ENCODE peak calls at places on chromosomes 3 and 15, in five cellular contexts. One of them, this sample, is unnamed.

GRCh38 chr3:71389911-71390573 is 193.5 kb downstream of the FOXP1 start:
- DNase-seq in cardiac muscle cell: peak
- DNase-seq in uterus: no peak
- DNase-seq in left ventricle myocardium inferior: peak
- DNase-seq in AG04450: no peak
- DNase-seq in this sample: peak

GRCh38 chr3:186413615-186414415 is 51.8 kb upstream of the DGKG start:
- DNase-seq in AG04450: no peak
- DNase-seq in uterus: peak
- DNase-seq in cardiac muscle cell: peak
- DNase-seq in left ventricle myocardium inferior: peak
- DNase-seq in this sample: no peak

GRCh38 chr15:43095708-43096347 is 10.0 kb downstream of the UBR1 start:
- DNase-seq in left ventricle myocardium inferior: no peak
- DNase-seq in uterus: no peak
- DNase-seq in AG04450: no peak
- DNase-seq in cardiac muscle cell: no peak
- DNase-seq in this sample: no peak

GRCh38 chr3:50167069-50167781 is 12.1 kb downstream of the SEMA3F start:
- DNase-seq in left ventricle myocardium inferior: no peak
- DNase-seq in uterus: no peak
- DNase-seq in cardiac muscle cell: no peak
- DNase-seq in AG04450: no peak
- DNase-seq in this sample: peak

GRCh38 chr3:45134758-45135521 is 11.2 kb downstream of the CDCP1 start:
- DNase-seq in cardiac muscle cell: no peak
- DNase-seq in uterus: no peak
- DNase-seq in left ventricle myocardium inferior: no peak
- DNase-seq in AG04450: no peak
- DNase-seq in this sample: no peak

GRCh38 chr3:41118461-41119385 is 80.6 kb upstream of the CTNNB1 start:
- DNase-seq in uterus: no peak
- DNase-seq in left ventricle myocardium inferior: no peak
- DNase-seq in AG04450: no peak
- DNase-seq in cardiac muscle cell: no peak
- DNase-seq in this sample: no peak

GRCh38 chr3:13708301-13708700 is 159.4 kb downstream of the FBLN2 start:
- DNase-seq in uterus: peak
- DNase-seq in AG04450: no peak
- DNase-seq in cardiac muscle cell: no peak
- DNase-seq in left ventricle myocardium inferior: no peak
- DNase-seq in this sample: no peak

GRCh38 chr3:123919353-123919752 is 35.2 kb upstream of the MYLK start:
- DNase-seq in uterus: no peak
- DNase-seq in left ventricle myocardium inferior: no peak
- DNase-seq in AG04450: no peak
- DNase-seq in cardiac muscle cell: no peak
- DNase-seq in this sample: no peak

GRCh38 chr15:67117356-67117755 is 52.0 kb downstream of the SMAD3 start:
- DNase-seq in cardiac muscle cell: no peak
- DNase-seq in AG04450: no peak
- DNase-seq in uterus: no peak
- DNase-seq in left ventricle myocardium inferior: no peak
- DNase-seq in this sample: no peak
- TF ChIP-seq CTCF in cardiac muscle cell: no peak
- TF ChIP-seq CTCF in AG04450: no peak
- TF ChIP-seq CTCF in uterus: no peak
- TF ChIP-seq CTCF in left ventricle myocardium inferior: peak
- TF ChIP-seq CTCF in this sample: no peak

DNA sequence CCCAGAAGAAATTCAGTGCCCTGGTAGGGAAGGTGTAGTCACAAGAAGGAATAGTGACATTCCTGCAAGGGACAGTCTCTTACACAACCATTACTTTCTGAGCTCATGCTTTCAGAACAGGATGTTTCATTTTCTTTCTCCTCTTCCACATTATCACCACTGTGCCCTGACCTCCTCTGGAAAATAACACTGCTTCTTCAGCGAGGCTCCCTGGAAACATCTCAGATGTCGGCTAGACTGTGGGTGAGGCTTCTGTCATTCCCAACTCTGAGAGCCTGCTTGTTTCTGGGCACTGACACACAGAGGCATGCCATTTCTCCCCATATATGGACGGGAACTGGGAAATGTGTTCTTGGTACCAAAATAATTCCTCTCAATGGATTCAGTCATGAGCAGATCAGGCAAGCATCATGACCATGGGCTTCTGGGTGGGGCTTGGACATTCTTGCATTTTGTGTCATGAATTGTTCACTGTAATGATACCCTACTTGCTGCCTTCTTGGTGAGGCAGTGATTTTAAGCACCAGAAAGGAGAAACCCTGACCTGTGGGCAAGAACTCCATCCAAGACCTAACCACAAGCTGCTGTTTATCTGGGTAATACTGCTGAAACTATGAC is 14.3 kb upstream of the TNFAIP8L3 start:
- DNase-seq in uterus: peak
- DNase-seq in cardiac muscle cell: peak
- DNase-seq in AG04450: peak
- DNase-seq in left ventricle myocardium inferior: no peak
- DNase-seq in this sample: no peak
- H3K4me3 ChIP-seq in uterus: no peak
- H3K4me3 ChIP-seq in cardiac muscle cell: no peak
- H3K4me3 ChIP-seq in AG04450: no peak
- H3K4me3 ChIP-seq in left ventricle myocardium inferior: no peak
- H3K4me3 ChIP-seq in this sample: no peak

DNA sequence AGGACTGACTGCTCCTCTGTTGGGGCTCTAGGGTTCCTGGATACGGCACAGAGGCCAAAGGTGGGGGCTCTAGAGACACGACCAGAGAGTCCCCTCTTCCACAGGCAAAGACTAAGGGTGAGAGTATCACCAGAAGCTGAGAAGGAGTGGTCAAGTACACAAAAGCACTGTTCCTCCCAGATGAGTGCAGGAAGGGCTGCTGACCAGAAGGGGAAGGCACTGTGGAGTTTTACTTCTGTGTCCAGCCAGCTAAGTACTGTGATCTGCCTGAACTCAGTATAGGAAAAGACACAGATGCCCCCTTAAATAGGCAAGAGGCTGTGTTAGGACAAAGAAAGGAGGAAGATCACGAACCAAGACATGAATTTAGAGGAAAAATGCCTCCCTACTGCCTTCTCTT is 11.7 kb downstream of the MRPS11 start:
- DNase-seq in left ventricle myocardium inferior: no peak
- DNase-seq in uterus: no peak
- DNase-seq in AG04450: no peak
- DNase-seq in cardiac muscle cell: no peak
- DNase-seq in this sample: no peak
- TF ChIP-seq CTCF in left ventricle myocardium inferior: no peak
- TF ChIP-seq CTCF in uterus: no peak
- TF ChIP-seq CTCF in AG04450: peak
- TF ChIP-seq CTCF in cardiac muscle cell: no peak
- TF ChIP-seq CTCF in this sample: no peak

GRCh38 chr3:169774186-169774585 is 990 bp downstream of the MYNN start:
- DNase-seq in cardiac muscle cell: no peak
- DNase-seq in left ventricle myocardium inferior: no peak
- DNase-seq in AG04450: no peak
- DNase-seq in uterus: no peak
- DNase-seq in this sample: no peak
- H3K4me3 ChIP-seq in cardiac muscle cell: peak
- H3K4me3 ChIP-seq in left ventricle myocardium inferior: peak
- H3K4me3 ChIP-seq in AG04450: peak
- H3K4me3 ChIP-seq in uterus: peak
- H3K4me3 ChIP-seq in this sample: peak

DNA sequence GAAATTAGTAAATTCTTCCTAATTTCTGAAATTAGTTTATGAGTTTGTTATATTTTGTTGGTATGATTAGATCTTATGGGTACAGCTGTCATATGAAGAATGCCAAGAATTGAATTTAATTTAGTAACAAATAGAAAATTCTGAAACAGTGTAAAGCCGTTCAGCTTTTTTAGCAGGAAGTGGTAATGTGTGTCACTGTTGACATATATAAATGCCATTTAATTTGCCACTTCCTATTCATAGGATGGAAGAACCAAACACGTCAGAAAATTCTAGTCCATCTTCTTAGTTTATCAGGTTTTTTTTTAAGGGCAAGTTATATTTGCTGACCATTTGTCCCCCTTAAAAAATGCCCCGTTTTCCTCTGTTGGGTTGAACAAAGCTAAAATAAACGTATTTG is 43.0 kb downstream of the RAB8B start:
- DNase-seq in cardiac muscle cell: no peak
- DNase-seq in uterus: no peak
- DNase-seq in AG04450: no peak
- DNase-seq in left ventricle myocardium inferior: no peak
- DNase-seq in this sample: no peak
- TF ChIP-seq CTCF in cardiac muscle cell: no peak
- TF ChIP-seq CTCF in uterus: no peak
- TF ChIP-seq CTCF in AG04450: no peak
- TF ChIP-seq CTCF in left ventricle myocardium inferior: no peak
- TF ChIP-seq CTCF in this sample: no peak

DNA sequence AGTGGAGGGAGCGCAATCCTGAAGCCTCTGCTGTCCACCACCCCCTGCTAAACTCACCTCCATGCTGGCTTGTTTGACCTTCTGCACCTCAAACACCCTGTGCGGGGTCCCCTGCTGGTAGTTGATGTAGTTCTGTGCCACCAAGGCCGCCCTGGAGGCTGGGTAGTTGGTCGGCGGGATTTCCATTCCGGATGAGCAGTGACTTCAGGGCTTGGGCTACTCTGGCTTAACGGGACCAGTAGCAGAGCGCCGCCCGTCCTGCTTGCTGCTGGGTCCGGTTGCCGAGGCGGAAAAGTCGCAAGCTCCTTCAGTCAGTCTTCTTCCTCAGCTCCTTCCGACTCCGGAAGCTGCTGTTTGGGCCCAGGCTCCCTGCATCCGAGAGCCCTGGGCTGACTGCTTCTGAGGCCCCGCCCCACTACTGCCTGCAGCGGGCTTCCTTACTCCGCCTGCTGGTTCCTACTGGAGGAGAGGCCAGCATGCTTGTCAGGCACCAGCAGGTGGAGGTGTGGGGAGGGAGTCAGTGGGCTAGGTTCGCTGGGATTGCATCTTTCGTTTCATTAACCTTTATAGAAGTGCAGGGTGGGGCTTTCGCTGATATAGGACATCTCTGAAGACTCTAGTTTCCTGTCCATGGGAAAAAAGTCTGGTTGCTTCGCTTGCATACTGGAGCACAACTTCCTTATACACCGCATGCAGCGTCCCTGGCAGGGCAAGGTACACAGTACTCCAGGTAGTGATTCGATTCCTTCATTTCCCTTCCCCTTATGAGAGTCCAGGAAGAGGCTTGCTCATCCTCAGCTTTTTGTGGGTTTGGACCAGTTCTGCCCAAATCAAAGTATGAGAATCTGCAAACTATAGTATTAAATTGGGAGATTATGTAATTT is at the start of gene LXN:
- DNase-seq in AG04450: peak
- DNase-seq in uterus: peak
- DNase-seq in left ventricle myocardium inferior: peak
- DNase-seq in cardiac muscle cell: peak
- DNase-seq in this sample: no peak
- H3K4me3 ChIP-seq in AG04450: peak
- H3K4me3 ChIP-seq in uterus: peak
- H3K4me3 ChIP-seq in left ventricle myocardium inferior: peak
- H3K4me3 ChIP-seq in cardiac muscle cell: peak
- H3K4me3 ChIP-seq in this sample: peak

GRCh38 chr3:20511863-20512262 is 325.9 kb upstream of the SGO1 start:
- DNase-seq in AG04450: peak
- DNase-seq in cardiac muscle cell: peak
- DNase-seq in uterus: no peak
- DNase-seq in left ventricle myocardium inferior: no peak
- DNase-seq in this sample: peak
- TF ChIP-seq CTCF in AG04450: peak
- TF ChIP-seq CTCF in cardiac muscle cell: peak
- TF ChIP-seq CTCF in uterus: peak
- TF ChIP-seq CTCF in left ventricle myocardium inferior: peak
- TF ChIP-seq CTCF in this sample: peak

GRCh38 chr3:114213669-114214541 is 23.5 kb downstream of the ZNF80 start:
- DNase-seq in AG04450: peak
- DNase-seq in cardiac muscle cell: peak
- DNase-seq in uterus: no peak
- DNase-seq in left ventricle myocardium inferior: no peak
- DNase-seq in this sample: no peak
- H3K4me3 ChIP-seq in AG04450: peak
- H3K4me3 ChIP-seq in cardiac muscle cell: no peak
- H3K4me3 ChIP-seq in uterus: no peak
- H3K4me3 ChIP-seq in left ventricle myocardium inferior: peak
- H3K4me3 ChIP-seq in this sample: no peak

GRCh38 chr3:119810018-119810435 is 28.1 kb downstream of the NR1I2 start:
- DNase-seq in left ventricle myocardium inferior: peak
- DNase-seq in AG04450: no peak
- DNase-seq in cardiac muscle cell: peak
- DNase-seq in uterus: no peak
- DNase-seq in this sample: no peak
- TF ChIP-seq CTCF in left ventricle myocardium inferior: peak
- TF ChIP-seq CTCF in AG04450: peak
- TF ChIP-seq CTCF in cardiac muscle cell: peak
- TF ChIP-seq CTCF in uterus: no peak
- TF ChIP-seq CTCF in this sample: no peak

This sample was measured in LNCaP clone FGC.